ENCODE peak calls at places on chromosomes 1 and 21, in ten cellular contexts. F is Calu3, O is astrocyte, J is IMR-90, P is psoas muscle, M is left lung, E is fibroblast of villous mesenchyme, K is esophagus squamous epithelium, R is neural crest cell, I is nephron progenitor cell. D is an unnamed sample.

GRCh38 chr1:101742513-101742912 is 254.2 kb downstream of the OLFM3 start:
- DNase-seq in J (no peak), E (no peak), I (no peak), M (no peak), P (no peak), O (no peak), F (no peak), R (no peak), K (no peak), D (no peak)

GRCh38 chr1:207181838-207182237 is 77.8 kb downstream of the C4BPA start:
- DNase-seq in K (no peak), P (no peak), R (no peak), I (no peak), J (no peak), M (no peak), F (no peak), E (peak), O (no peak), D (peak)

GRCh38 chr1:201191723-201192477 is 1.3 kb downstream of the IGFN1 start:
- DNase-seq in R (no peak), F (no peak), K (no peak), J (peak), M (peak), O (peak), P (peak), E (peak), I (no peak), D (peak)

GRCh38 chr1:204207136-204207616 is 6.6 kb downstream of the GOLT1A start:
- DNase-seq in J (no peak), M (peak), O (no peak), E (peak), K (no peak), F (peak), P (peak), I (peak), R (peak), D (no peak)

GRCh38 chr21:31912501-31912900 is 39.7 kb downstream of the HUNK start:
- DNase-seq in M (no peak), K (no peak), E (no peak), O (no peak), J (no peak), I (no peak), F (no peak), P (no peak), R (no peak), D (no peak)

GRCh38 chr1:23673086-23673813 is 18.4 kb upstream of the RPL11 start:
- DNase-seq in R (peak), J (peak), E (peak), O (peak), M (no peak), I (peak), P (peak), F (peak), K (no peak), D (peak)

GRCh38 chr1:165884009-165884689 is 56.7 kb downstream of the UCK2 start:
- DNase-seq in M (no peak), R (no peak), F (no peak), J (no peak), I (no peak), P (no peak), E (no peak), K (no peak), O (no peak), D (no peak)

GRCh38 chr1:21779613-21780521 is 3.1 kb downstream of the USP48 start:
- DNase-seq in R (no peak), I (no peak), M (no peak), P (no peak), O (no peak), F (no peak), J (no peak), K (no peak), E (no peak), D (no peak)

GRCh38 chr1:229855999-229856650 is 210.9 kb upstream of the GALNT2 start:
- DNase-seq in R (no peak), J (no peak), E (no peak), K (no peak), O (no peak), I (no peak), P (no peak), M (peak), F (no peak), D (no peak)

GRCh38 chr1:19006000-19006399 is 49.5 kb upstream of the IFFO2 start:
- DNase-seq in M (no peak), E (no peak), O (no peak), P (no peak), R (no peak), K (no peak), J (no peak), F (peak), I (no peak), D (no peak)

GRCh38 chr1:15916417-15916816 is 59.5 kb downstream of the ZBTB17 start:
- DNase-seq in K (no peak), E (peak), M (no peak), O (peak), R (no peak), F (no peak), J (peak), P (no peak), I (no peak), D (peak)

GRCh38 chr1:112209493-112209892 is 186.5 kb upstream of the CTTNBP2NL start:
- DNase-seq in M (no peak), F (no peak), K (no peak), P (no peak), R (no peak), O (no peak), J (no peak), E (no peak), I (no peak), D (no peak)

GRCh38 chr1:212683357-212683722 is 16.3 kb downstream of the BATF3 start:
- DNase-seq in P (no peak), O (no peak), R (no peak), I (no peak), F (no peak), E (no peak), K (no peak), M (peak), J (no peak), D (no peak)

GRCh38 chr1:180182721-180183311 is 28.1 kb downstream of the QSOX1 start:
- DNase-seq in E (no peak), J (no peak), R (no peak), O (no peak), P (no peak), K (no peak), I (no peak), M (no peak), F (no peak), D (no peak)

GRCh38 chr1:110184414-110184813 is 25.7 kb upstream of the KCNC4 start:
- DNase-seq in J (no peak), M (no peak), F (no peak), R (no peak), K (no peak), O (no peak), I (no peak), E (no peak), P (no peak), D (no peak)

GRCh38 chr1:98556521-98557158 is 104.9 kb upstream of the SNX7 start:
- DNase-seq in P (no peak), K (no peak), I (no peak), M (no peak), F (no peak), R (no peak), J (peak), E (peak), O (no peak), D (peak)

GRCh38 chr1:150487763-150488115 is 520 bp downstream of the TARS2 start:
- DNase-seq in M (peak), J (no peak), I (no peak), E (no peak), O (no peak), R (no peak), P (no peak), F (no peak), K (no peak), D (no peak)

GRCh38 chr1:153841463-153841994 is 66.3 kb downstream of the SLC27A3 start:
- DNase-seq in R (no peak), J (peak), O (peak), K (no peak), M (no peak), F (no peak), P (no peak), E (peak), I (no peak), D (peak)

GRCh38 chr1:161733526-161733925 is 12.2 kb downstream of the FCRLB start:
- DNase-seq in M (no peak), K (no peak), P (no peak), O (peak), E (peak), J (peak), F (peak), R (no peak), I (no peak), D (peak)

GRCh38 chr1:66402194-66402593 is 131.8 kb upstream of the SGIP1 start:
- DNase-seq in P (peak), I (peak), F (no peak), E (peak), M (no peak), R (no peak), K (no peak), J (no peak), O (no peak), D (peak)

GRCh38 chr1:182301467-182302198 is 90.0 kb downstream of the GLUL start:
- DNase-seq in F (peak), O (peak), I (no peak), E (peak), K (no peak), M (no peak), J (peak), R (no peak), P (no peak), D (peak)

GRCh38 chr1:206951318-206952105 is 5.2 kb upstream of the PIGR start:
- DNase-seq in O (no peak), R (no peak), I (no peak), K (no peak), P (no peak), F (peak), J (no peak), E (no peak), M (no peak), D (no peak)

GRCh38 chr1:44034423-44034822 is 3.2 kb upstream of the SLC6A9 start:
- DNase-seq in P (no peak), I (no peak), E (no peak), F (no peak), O (no peak), M (no peak), K (no peak), R (no peak), J (no peak), D (no peak)

GRCh38 chr1:100430368-100430767 is 78.1 kb downstream of the CDC14A start:
- DNase-seq in K (no peak), R (no peak), E (no peak), O (no peak), I (no peak), M (no peak), J (no peak), F (no peak), P (no peak), D (no peak)

GRCh38 chr1:246791303-246791918 is 67.2 kb downstream of the SCCPDH start:
- DNase-seq in P (no peak), K (no peak), O (no peak), I (no peak), F (no peak), M (no peak), J (no peak), R (no peak), E (no peak), D (no peak)

GRCh38 chr1:190464686-190465085 is 13.0 kb downstream of the BRINP3 start:
- DNase-seq in M (no peak), P (no peak), F (no peak), K (no peak), O (no peak), J (no peak), I (no peak), E (no peak), R (no peak), D (no peak)

GRCh38 chr1:3473381-3473844 is 18.9 kb downstream of the ARHGEF16 start:
- DNase-seq in M (peak), F (no peak), R (no peak), J (peak), K (no peak), P (no peak), E (peak), O (peak), I (no peak), D (peak)

GRCh38 chr1:50983403-50983802 is 13.4 kb downstream of the CDKN2C start:
- DNase-seq in O (no peak), E (no peak), I (no peak), M (no peak), R (no peak), P (no peak), J (no peak), F (no peak), K (no peak), D (no peak)

GRCh38 chr1:68321084-68321685 is 88.9 kb upstream of the WLS start:
- DNase-seq in E (peak), R (peak), J (peak), I (peak), F (peak), O (no peak), P (peak), K (no peak), M (peak), D (peak)

GRCh38 chr1:186829679-186830587 is 1.2 kb downstream of the PLA2G4A start:
- DNase-seq in F (no peak), J (no peak), K (no peak), R (no peak), M (no peak), O (no peak), E (no peak), I (no peak), P (no peak), D (no peak)

GRCh38 chr1:59417406-59417805 is 120.5 kb downstream of the FGGY start:
- DNase-seq in M (no peak), I (no peak), P (no peak), R (no peak), F (no peak), K (no peak), E (no peak), J (no peak), O (peak), D (no peak)

GRCh38 chr1:67005068-67005467 is 48.9 kb downstream of the SLC35D1 start:
- DNase-seq in E (no peak), O (no peak), J (no peak), R (no peak), M (no peak), K (no peak), I (no peak), P (no peak), F (no peak), D (no peak)

GRCh38 chr21:43771199-43771675 is 4.9 kb downstream of the CSTB start:
- DNase-seq in J (no peak), F (no peak), K (no peak), E (no peak), P (no peak), R (no peak), M (peak), O (no peak), I (no peak), D (no peak)

GRCh38 chr21:26572668-26573381 is at the start of gene CYYR1:
- DNase-seq in O (peak), M (peak), I (peak), R (peak), P (peak), E (no peak), J (no peak), F (no peak), K (no peak), D (peak)

DNA sequence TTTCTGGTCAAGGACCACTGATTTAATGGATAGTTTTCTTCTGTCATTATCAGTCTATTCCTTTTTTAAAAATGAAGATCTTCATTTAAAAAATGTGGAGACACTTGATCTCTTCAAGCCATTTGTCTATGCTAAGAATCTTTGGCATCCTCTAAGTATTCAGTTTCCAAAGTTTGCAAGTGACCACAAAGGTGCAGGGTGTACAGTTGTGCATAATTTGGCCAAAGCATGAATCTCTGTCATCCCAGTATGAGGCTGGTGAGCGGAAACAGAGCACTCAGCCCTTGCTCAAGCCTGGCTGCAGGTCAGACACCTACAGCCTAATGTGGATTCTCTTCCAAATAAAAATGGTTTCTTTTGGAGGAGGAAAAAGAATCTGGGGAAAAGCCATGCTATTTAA is 19.8 kb downstream of the PARP1 start:
- DNase-seq in I (no peak), F (no peak), K (no peak), E (no peak), J (no peak), M (no peak), P (no peak), O (no peak), R (no peak), D (no peak)
- TF ChIP-seq CTCF in I (no peak), F (no peak), K (no peak), E (no peak), J (no peak), M (no peak), P (no peak), O (no peak), R (no peak), D (no peak)

GRCh38 chr1:54978528-54979326 is 1.7 kb upstream of the TMEM61 start:
- DNase-seq in I (no peak), P (no peak), F (no peak), O (no peak), J (no peak), E (no peak), M (no peak), R (no peak), K (no peak), D (no peak)

GRCh38 chr1:54979327-54979891 is 1.0 kb upstream of the TMEM61 start:
- DNase-seq in M (no peak), F (no peak), K (no peak), I (no peak), R (no peak), P (no peak), J (no peak), O (no peak), E (no peak), D (no peak)

GRCh38 chr1:54976747-54977146 is 3.7 kb upstream of the TMEM61 start:
- DNase-seq in R (no peak), K (no peak), F (no peak), J (no peak), I (no peak), E (no peak), P (no peak), M (no peak), O (no peak), D (no peak)

GRCh38 chr1:54980046-54980527 is 341 bp upstream of the TMEM61 start:
- DNase-seq in P (no peak), I (no peak), O (no peak), F (no peak), M (no peak), J (no peak), K (no peak), E (no peak), R (no peak), D (no peak)

GRCh38 chr1:54977938-54978337 is 2.5 kb upstream of the TMEM61 start:
- DNase-seq in J (no peak), P (no peak), I (no peak), M (no peak), K (no peak), R (no peak), O (no peak), E (no peak), F (no peak), D (no peak)
- TF ChIP-seq CTCF in J (no peak), P (no peak), I (no peak), M (no peak), K (no peak), R (no peak), O (no peak), E (no peak), F (no peak), D (no peak)

GRCh38 chr1:114215426-114215825 is 61.8 kb upstream of the SYT6 start:
- DNase-seq in M (no peak), K (no peak), I (no peak), F (no peak), J (no peak), E (no peak), P (no peak), O (no peak), R (no peak), D (peak)
- TF ChIP-seq CTCF in M (no peak), K (no peak), I (no peak), F (no peak), J (no peak), E (no peak), P (no peak), O (no peak), R (no peak), D (peak)

GRCh38 chr1:210707300-210707699 is 378.6 kb downstream of the HHAT start:
- DNase-seq in P (no peak), K (no peak), R (no peak), F (no peak), M (no peak), I (no peak), E (no peak), O (no peak), J (no peak), D (no peak)

GRCh38 chr1:210709694-210710093 is 381.0 kb downstream of the HHAT start:
- DNase-seq in R (no peak), M (no peak), J (no peak), K (no peak), I (no peak), E (no peak), O (no peak), F (no peak), P (no peak), D (peak)

GRCh38 chr1:210706246-210706645 is 377.5 kb downstream of the HHAT start:
- DNase-seq in I (no peak), P (no peak), O (no peak), E (no peak), F (no peak), J (no peak), R (no peak), M (no peak), K (no peak), D (no peak)

GRCh38 chr1:210715072-210715471 is 386.4 kb downstream of the HHAT start:
- DNase-seq in P (no peak), M (no peak), K (no peak), J (no peak), R (no peak), F (no peak), O (peak), I (no peak), E (no peak), D (no peak)

DNA sequence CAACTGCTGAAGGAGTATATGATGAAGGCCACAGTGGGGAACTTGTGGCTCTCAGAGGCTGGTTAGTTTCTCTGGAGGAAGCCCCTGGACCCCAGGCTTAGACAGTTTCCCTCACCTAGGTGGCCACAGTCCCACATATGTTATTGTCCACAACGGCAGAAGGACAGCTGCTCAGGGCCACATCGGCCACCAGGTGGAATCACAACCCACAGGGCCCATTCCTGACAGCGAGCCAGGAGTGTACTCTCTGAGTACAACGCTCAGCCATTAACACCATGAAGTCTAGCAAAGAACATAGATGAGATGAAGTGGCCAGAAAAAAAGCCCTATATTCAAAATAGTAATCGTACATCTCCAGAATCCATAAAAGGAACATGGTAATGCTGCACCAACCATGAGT is 383.1 kb downstream of the HHAT start:
- DNase-seq in I (no peak), E (no peak), O (no peak), K (no peak), F (peak), M (no peak), R (no peak), J (no peak), P (no peak), D (no peak)
- TF ChIP-seq CTCF in I (no peak), E (no peak), O (no peak), K (no peak), F (peak), M (no peak), R (no peak), J (no peak), P (no peak), D (no peak)

GRCh38 chr21:45267390-45267760 is 20.3 kb downstream of the POFUT2 start:
- DNase-seq in O (no peak), K (no peak), M (no peak), P (no peak), E (no peak), J (no peak), I (no peak), F (no peak), R (no peak), D (no peak)

GRCh38 chr21:45265721-45266517 is 21.8 kb downstream of the POFUT2 start:
- DNase-seq in K (no peak), J (no peak), F (no peak), R (no peak), E (no peak), I (no peak), M (no peak), O (no peak), P (no peak), D (no peak)

GRCh38 chr21:45269861-45270260 is 17.8 kb downstream of the POFUT2 start:
- DNase-seq in M (no peak), E (no peak), K (no peak), R (no peak), O (no peak), I (no peak), P (no peak), F (no peak), J (no peak), D (no peak)

GRCh38 chr21:45266518-45267389 is 20.9 kb downstream of the POFUT2 start:
- DNase-seq in P (no peak), R (no peak), F (no peak), I (no peak), M (no peak), J (no peak), O (peak), K (no peak), E (no peak), D (peak)

DNA sequence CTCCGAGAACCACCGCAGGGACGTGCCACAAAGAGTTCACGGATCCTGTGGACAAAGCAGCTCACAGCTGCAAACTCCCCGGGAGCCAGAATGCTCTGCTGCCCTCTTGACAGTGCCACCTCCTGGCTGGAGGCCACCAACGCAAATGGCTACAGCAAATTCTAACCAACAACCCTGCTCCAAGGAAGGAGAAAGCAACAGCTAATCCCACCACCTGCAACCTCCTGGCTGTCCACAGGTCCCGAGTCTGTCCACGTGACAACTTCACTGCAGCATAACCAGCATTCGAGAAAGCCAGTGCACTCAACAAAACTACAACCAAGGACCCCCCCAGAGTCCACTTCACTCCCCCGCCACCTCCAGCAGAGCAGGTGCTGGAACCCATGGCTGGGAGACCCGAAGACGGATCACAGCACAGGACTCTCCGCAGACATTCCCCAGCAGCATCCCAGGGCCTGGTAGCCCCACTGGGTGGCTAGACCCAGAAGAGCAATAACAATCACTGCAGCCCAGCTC is 17.3 kb downstream of the POFUT2 start:
- DNase-seq in K (no peak), R (no peak), J (no peak), P (no peak), M (no peak), O (no peak), F (no peak), I (no peak), E (no peak), D (peak)
- TF ChIP-seq CTCF in K (no peak), R (no peak), J (peak), P (no peak), M (no peak), O (peak), F (no peak), I (no peak), E (peak), D (no peak)

D was measured in AG10803.